ENCODE peak calls at places on chromosomes 3 and 15, in four cellular contexts. K is tibial artery, D is T-helper 1 cell, F is sigmoid colon. T is an unnamed sample.

GRCh38 chr15:31391687-31392671 is 65.3 kb downstream of the KLF13 start:
- DNase-seq in K (peak; percentile 93), D (peak; percentile 77), F (peak; percentile 94), T (peak; percentile 94)

GRCh38 chr3:134430950-134431445 is 54.8 kb downstream of the ANAPC13 start:
- DNase-seq in K (no peak), D (no peak), F (no peak), T (no peak)

GRCh38 chr15:49674370-49674769 is 53.5 kb downstream of the DTWD1 start:
- DNase-seq in K (no peak), D (no peak), F (no peak), T (no peak)

GRCh38 chr3:119181765-119182164 is 8.4 kb downstream of the UPK1B start:
- DNase-seq in K (no peak), D (no peak), F (no peak), T (no peak)

GRCh38 chr3:155497930-155498647 is 204.6 kb upstream of the STRIT1 start:
- DNase-seq in K (no peak), D (no peak), F (no peak), T (no peak)

GRCh38 chr3:51929420-51930003 is 12.2 kb downstream of the RRP9 start:
- DNase-seq in K (no peak), D (no peak), F (no peak), T (no peak)

GRCh38 chr3:170910542-170910941 is 2.1 kb upstream of the EIF5A2 start:
- DNase-seq in K (no peak), D (no peak), F (no peak), T (no peak)

GRCh38 chr3:193928354-193929209 is 207.4 kb upstream of the HES1 start:
- DNase-seq in K (no peak), D (no peak), F (no peak), T (no peak)

GRCh38 chr3:139307072-139307491 is 36.7 kb upstream of the MRPS22 start:
- DNase-seq in K (no peak), D (no peak), F (no peak), T (no peak)

GRCh38 chr3:173556546-173556945 is 159.0 kb downstream of the NLGN1 start:
- DNase-seq in K (no peak), D (no peak), F (no peak), T (no peak)

GRCh38 chr3:108477511-108478147 is 32.8 kb downstream of the MYH15 start:
- DNase-seq in K (no peak), D (peak; percentile 40), F (no peak), T (peak; percentile 64)

GRCh38 chr15:89794627-89795241 is 18.6 kb downstream of the MESP2 start:
- DNase-seq in K (no peak), D (no peak), F (no peak), T (no peak)

GRCh38 chr3:42267878-42268277 is 1.9 kb upstream of the CCK start:
- DNase-seq in K (no peak), D (no peak), F (no peak), T (no peak)

GRCh38 chr15:36601497-36601932 is 22.1 kb downstream of the CDIN1 start:
- DNase-seq in K (peak; percentile 83), D (no peak), F (peak; percentile 91), T (peak; percentile 76)

GRCh38 chr3:128447561-128448013 is 19.1 kb downstream of the DNAJB8 start:
- DNase-seq in K (no peak), D (no peak), F (no peak), T (no peak)

GRCh38 chr3:14623569-14624051 is 28.0 kb upstream of the CCDC174 start:
- DNase-seq in K (no peak), D (no peak), F (no peak), T (no peak)

GRCh38 chr3:127162947-127163645 is 29.8 kb upstream of the PRR23E start:
- DNase-seq in K (no peak), D (no peak), F (no peak), T (peak; percentile 29)

GRCh38 chr3:14426305-14426620 is 23.9 kb downstream of the SLC6A6 start:
- DNase-seq in K (no peak), D (no peak), F (no peak), T (no peak)

GRCh38 chr3:9280477-9281219 is 31.2 kb upstream of the SRGAP3 start:
- DNase-seq in K (no peak), D (no peak), F (no peak), T (no peak)

GRCh38 chr3:33044676-33045075 is 52.3 kb downstream of the GLB1 start:
- DNase-seq in K (no peak), D (no peak), F (no peak), T (no peak)

GRCh38 chr3:107345968-107346367 is 31.3 kb upstream of the CCDC54 start:
- DNase-seq in K (no peak), D (no peak), F (no peak), T (no peak)

GRCh38 chr3:20564966-20565365 is 379.0 kb upstream of the SGO1 start:
- DNase-seq in K (no peak), D (no peak), F (no peak), T (no peak)

GRCh38 chr15:73081321-73081958 is 29.2 kb downstream of the NEO1 start:
- DNase-seq in K (no peak), D (no peak), F (no peak), T (no peak)

GRCh38 chr15:33454996-33455395 is 144.2 kb downstream of the RYR3 start:
- DNase-seq in K (no peak), D (no peak), F (no peak), T (no peak)